ENCODE peak calls at places on chromosome 11, in four cellular contexts. C is heart right ventricle, B is PC-9, X is uterus. U is an unnamed sample.

GRCh38 chr11:46348986-46349401 is 1.7 kb downstream of the DGKZ start:
- DNase-seq in X (no peak), B (no peak), C (no peak), U (no peak)

GRCh38 chr11:43931717-43932039 is 10.8 kb upstream of the C11orf96 start:
- DNase-seq in X (no peak), C (no peak), B (no peak), U (peak)

GRCh38 chr11:76800466-76801200 is 17.5 kb downstream of the TSKU start:
- DNase-seq in X (no peak), C (no peak), B (no peak), U (peak)

GRCh38 chr11:119056397-119056999 is 507 bp downstream of the HYOU1 start:
- DNase-seq in B (peak), C (peak), X (peak), U (peak)

GRCh38 chr11:89067264-89067663 is 1.5 kb upstream of the GRM5 start:
- DNase-seq in X (no peak), B (no peak), C (no peak), U (no peak)

GRCh38 chr11:88359529-88359928 is 22.0 kb upstream of the CTSC start:
- DNase-seq in C (no peak), X (no peak), B (no peak), U (no peak)

GRCh38 chr11:19382131-19382611 is 141.4 kb upstream of the E2F8 start:
- DNase-seq in C (no peak), X (no peak), B (no peak), U (no peak)

GRCh38 chr11:13294771-13295579 is 17.4 kb downstream of the BMAL1 start:
- DNase-seq in C (no peak), B (no peak), X (no peak), U (no peak)

GRCh38 chr11:96102664-96103068 is 178.8 kb upstream of the MTMR2 start:
- DNase-seq in X (no peak), B (no peak), C (no peak), U (no peak)

GRCh38 chr11:45048870-45049825 is 97.3 kb upstream of the PRDM11 start:
- DNase-seq in B (no peak), C (no peak), X (peak), U (no peak)

GRCh38 chr11:77027275-77027674 is 6.9 kb upstream of the B3GNT6 start:
- DNase-seq in X (no peak), C (no peak), B (no peak), U (no peak)

GRCh38 chr11:27282806-27283205 is 80.2 kb downstream of the CCDC34 start:
- DNase-seq in X (no peak), B (no peak), C (no peak), U (no peak)

GRCh38 chr11:45513806-45514340 is 151.5 kb downstream of the CHST1 start:
- DNase-seq in X (no peak), C (no peak), B (no peak), U (peak)

DNA sequence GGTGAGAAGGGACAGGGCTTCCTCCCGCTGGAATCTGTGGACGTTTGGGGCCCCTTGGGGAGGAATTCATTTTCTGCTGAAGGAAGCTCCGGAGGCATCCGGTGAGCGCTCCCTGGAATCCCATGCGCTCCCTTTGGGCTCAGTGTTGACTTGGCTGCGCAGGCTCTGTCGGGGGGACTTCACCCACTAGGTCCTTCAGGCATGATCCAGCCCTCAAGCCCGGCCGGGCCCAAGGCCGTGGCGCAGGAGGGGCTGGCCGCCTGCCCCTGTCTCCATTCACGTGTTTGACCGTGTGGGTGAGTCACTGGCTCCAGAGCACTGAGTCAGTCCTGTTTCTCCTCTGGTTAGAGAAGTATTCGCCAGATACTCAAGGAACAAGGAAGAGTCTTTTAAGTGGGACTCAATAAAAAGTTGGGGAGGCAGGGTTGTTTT is 1.4 kb downstream of the CTTN start:
- DNase-seq in C (peak), X (peak), B (peak), U (peak)
- H3K4me3 ChIP-seq in C (peak), X (peak), B (peak), U (peak)

DNA sequence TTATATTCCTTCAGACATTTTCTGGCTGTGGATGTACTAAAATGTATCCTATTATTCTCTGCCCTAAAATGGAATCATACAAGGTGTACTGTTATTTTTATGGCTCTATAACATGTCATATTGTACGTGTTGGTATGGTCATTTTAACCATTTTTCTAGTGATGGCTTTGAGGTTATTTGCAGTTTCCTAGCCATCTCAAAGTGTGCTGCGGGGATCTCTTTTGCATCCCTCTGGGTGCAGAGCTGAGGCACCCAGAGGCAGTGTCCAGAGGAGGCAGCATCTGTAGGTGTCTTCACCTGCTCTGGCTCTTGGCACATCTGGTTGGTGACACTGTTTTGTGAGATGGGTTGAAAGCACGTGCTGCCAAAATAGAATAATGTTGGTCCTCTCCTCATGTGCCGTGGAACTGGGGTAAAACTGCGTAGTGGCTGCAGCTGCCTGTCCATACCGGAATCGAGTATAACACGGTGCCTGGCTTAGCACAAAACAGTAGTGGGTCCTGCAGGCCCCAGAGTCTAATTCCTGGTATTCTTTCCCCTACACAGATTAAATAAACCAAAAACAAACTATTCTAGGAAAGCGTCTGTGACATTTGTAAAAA is 12.8 kb downstream of the NEAT1 start:
- DNase-seq in C (no peak), X (peak), B (no peak), U (peak)
- H3K27ac ChIP-seq in C (peak), X (no peak), B (peak), U (peak)

DNA sequence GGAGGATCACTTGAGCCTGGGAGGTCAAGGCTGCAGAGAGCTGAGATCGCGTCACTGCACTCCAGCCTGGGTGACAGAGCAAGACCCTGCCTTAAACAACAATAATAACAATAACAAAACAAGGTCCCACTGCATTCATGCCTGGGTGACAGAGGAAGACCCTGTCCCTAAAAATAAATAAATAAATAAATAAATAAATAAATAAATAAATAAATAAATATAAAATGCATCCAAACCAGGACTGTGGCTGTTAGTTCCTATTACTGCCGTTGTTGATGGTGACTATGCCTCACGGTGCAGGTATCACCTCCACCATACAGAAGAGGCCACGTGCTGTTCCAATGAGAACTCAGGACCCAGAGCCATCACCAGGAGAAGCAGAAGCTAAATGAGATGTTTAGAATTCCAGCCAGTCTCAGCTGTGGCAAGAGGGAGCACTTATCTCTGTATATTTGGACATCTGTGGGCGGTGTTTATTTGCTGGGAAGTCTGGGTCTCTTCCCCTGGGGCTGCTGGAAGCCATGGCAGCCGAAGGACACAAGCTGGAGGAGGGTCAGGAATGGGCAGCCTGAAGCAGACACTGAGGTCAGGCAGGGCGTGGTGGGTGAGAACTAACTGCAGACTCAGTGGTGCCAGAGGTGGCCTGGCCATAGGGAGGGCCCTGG is 21.6 kb downstream of the C11orf86 start:
- DNase-seq in X (no peak), C (peak), B (peak), U (peak)
- H3K4me3 ChIP-seq in X (no peak), C (no peak), B (no peak), U (no peak)

DNA sequence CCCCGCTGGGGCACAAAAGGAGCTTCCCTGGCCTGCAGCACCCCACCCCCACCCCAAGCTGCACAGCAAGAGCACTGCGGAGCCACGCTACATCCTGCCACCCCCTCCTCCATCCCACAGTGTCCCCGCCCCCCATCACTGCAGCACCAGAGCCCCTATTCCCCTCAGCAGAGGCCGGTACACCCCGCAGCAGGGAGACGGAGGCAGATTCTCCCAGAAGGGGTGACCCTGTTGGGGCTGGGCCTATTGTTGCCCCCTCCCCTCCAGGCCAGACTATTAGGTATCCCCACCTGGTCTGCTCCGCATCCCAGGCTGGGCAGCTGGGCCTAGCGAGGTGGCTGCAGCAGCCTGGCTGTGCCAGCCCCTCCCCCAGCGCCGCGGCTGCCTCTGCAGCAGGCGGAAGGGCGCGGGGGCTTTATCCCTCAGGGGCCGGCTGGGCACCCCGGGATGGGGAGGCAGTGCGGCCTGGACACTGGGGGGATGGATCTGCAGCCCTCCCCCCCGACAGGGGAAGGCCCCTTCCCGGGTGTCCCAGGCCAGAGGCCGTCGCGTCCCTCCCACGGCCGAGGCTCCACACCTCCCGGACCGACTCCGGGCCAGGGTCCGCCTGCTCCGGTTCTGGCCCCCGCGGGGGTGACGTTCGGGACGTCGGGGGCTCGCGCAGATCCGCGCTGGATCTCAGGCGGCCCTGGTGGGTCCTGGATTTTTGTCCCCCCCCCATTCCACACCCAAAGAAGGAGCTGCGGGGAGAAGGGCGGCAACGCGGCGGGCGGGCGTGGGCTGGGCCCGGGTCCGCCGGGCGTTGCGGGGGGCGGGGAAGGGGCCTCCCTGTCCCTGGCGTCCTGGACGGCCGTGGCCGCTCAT is 943 bp downstream of the DUSP8 start:
- DNase-seq in C (no peak), B (no peak), X (no peak), U (peak)
- H3K27ac ChIP-seq in C (peak), B (no peak), X (peak), U (peak)

GRCh38 chr11:129279326-129280026 is 87.4 kb upstream of the ARHGAP32 start:
- DNase-seq in X (peak), C (peak), B (peak), U (peak)
- H3K4me3 ChIP-seq in X (peak), C (peak), B (peak), U (peak)

DNA sequence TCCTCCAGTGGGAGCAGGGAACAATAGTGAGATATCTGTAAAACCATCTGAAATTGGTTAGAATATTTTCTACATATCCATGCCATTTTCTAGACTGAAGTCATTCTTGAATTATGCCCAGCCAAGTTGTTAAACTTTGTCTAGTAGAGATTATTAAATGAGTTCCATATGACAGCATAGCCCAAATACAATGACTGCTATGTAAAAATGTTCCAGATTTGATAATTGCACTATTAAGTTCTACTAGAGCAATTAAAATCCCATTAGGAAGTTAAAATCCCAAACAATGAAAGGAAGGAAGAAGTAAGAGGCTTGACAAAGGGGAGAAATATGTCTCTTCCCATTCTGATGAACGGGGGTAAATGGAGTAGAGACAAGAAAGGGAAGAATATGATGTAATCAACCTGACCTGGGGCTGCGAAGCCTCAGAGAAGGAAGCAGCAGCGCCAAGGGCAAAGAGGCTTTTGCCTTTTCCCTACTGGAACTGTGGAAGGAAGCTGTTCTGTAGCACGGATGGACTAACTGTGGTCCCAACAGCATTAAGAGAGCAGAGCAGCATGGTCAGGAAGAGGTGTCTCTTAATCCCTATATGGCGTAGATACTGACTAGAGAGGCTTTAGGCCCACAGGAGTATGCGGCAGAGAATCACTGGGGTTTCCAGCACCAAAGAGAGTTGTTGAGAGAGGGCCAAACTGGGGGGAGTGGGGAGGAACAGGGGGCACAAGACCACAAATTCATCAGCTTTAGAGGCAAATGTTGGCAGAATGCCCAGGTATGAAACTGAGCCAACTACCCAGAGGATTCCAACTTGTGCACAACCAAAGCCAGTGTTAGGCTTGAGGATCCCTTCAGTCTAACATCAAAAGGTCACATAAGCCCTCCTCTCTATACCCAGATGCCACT is 26.7 kb downstream of the RRP8 start:
- DNase-seq in C (no peak), X (peak), B (no peak), U (no peak)
- H3K27ac ChIP-seq in C (peak), X (peak), B (no peak), U (peak)

GRCh38 chr11:2270322-2271076 is at the start of gene ASCL2:
- DNase-seq in C (no peak), B (no peak), X (no peak), U (peak)

GRCh38 chr11:2272241-2272945 is 2.0 kb upstream of the ASCL2 start:
- DNase-seq in B (no peak), X (peak), C (no peak), U (peak)

GRCh38 chr11:2271327-2272240 is 1.2 kb upstream of the ASCL2 start:
- DNase-seq in B (peak), C (no peak), X (no peak), U (peak)

GRCh38 chr11:2269601-2270321 is 627 bp downstream of the ASCL2 start:
- DNase-seq in B (no peak), X (no peak), C (peak), U (peak)

DNA sequence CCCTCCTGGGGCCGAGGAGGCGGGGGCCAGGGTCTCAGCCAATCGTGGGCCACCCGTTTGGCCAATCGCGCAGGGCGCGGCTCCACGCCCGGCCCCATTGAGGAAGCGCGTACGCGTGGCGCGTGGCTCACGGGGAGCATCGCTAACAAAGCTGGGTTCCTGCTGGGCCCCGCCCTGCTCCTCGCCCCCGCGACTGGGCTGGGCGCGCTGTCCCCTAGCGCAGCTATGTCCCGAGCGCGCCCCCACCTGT is 614 bp upstream of the ASCL2 start:
- DNase-seq in B (no peak), C (peak), X (no peak), U (peak)
- H3K4me3 ChIP-seq in B (no peak), C (peak), X (no peak), U (peak)

DNA sequence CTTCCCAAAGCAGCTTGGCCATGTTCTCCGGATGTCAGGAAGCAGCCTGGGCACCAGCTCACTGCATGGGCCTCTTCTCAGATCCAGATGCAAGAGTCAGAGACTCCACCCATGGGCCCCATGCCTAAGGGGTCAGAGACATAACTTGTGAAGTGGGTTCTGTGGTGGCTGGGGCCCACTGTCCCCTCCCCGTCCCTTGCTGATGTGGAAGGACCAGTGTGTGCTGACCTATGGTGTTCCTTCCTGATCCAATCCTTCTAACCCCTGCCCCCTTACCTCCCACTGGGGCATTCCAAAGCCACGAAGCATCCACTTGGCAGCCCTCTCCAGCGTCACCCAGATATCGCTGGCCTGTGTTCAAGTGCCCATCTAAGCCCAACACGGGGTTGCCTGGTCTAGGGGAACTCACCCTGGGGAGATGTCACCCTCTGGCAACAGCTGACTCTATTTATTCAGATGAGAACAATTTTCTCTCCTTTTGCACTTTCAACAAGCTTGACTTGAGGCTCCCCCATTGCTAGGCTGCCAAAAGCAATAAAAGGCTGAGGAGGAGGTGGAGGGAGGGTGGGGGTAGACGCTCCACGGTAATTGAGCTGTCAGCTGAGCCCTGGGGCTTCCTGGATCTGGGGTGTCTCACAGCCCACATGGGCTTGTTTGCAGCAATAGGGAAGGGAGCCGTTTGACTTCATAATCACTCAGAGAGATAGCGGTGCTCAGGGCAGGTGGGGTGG is 158.5 kb downstream of the ADAMTS15 start:
- DNase-seq in C (peak), B (no peak), X (peak), U (peak)
- H3K27ac ChIP-seq in C (peak), B (no peak), X (peak), U (peak)

DNA sequence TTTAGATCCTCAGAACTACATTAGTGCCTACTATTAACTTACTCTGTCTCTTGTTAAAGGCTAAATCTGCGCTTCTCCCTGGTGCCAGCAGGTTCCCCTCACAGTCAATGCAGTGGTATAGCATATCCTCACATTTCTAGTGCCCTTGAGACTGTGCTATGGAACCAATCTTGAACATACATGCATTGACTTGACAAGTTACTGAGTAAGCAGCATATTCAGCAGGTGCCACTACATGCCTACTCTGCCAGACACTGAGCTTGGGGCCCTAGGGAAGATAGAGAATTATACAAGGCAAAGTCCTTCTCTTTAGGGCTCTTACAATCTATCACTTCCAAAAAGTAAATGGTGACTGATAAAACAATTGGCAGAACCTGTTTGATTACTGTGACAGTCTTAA is 3.2 kb downstream of the FUT4 start:
- DNase-seq in C (no peak), X (no peak), B (no peak), U (no peak)
- H3K4me3 ChIP-seq in C (no peak), X (no peak), B (peak), U (peak)